ENCODE peak calls at places on chromosome 14, in six cellular contexts. W, G, T, U, O and X are unnamed samples.
A peak's percentile ranks its signal among the peaks of the same experiment; 100 is the strongest.

GRCh38 chr14:105549481-105549880 is 23.1 kb downstream of the TMEM121 start:
- DNase-seq in W (no peak), G (no peak), T (no peak), U (no peak), O (no peak), X (peak; percentile 86)

GRCh38 chr14:54549862-54550261 is 17.1 kb upstream of the SAMD4A start:
- DNase-seq in W (no peak), G (no peak), T (no peak), U (no peak), O (no peak), X (no peak)

GRCh38 chr14:80215756-80216581 is 4.7 kb upstream of the DIO2 start:
- DNase-seq in W (no peak), G (no peak), T (no peak), U (no peak), O (no peak), X (no peak)

GRCh38 chr14:101790232-101790631 is 28.7 kb downstream of the PPP2R5C start:
- DNase-seq in W (no peak), G (no peak), T (no peak), U (no peak), O (no peak), X (no peak)

GRCh38 chr14:54815531-54815930 is 87.1 kb downstream of the GCH1 start:
- DNase-seq in W (no peak), G (no peak), T (peak; percentile 92), U (no peak), O (no peak), X (no peak)

GRCh38 chr14:65804752-65805473 is 392.4 kb downstream of the FUT8 start:
- DNase-seq in W (no peak), G (no peak), T (no peak), U (no peak), O (no peak), X (no peak)

GRCh38 chr14:54555651-54556050 is 11.3 kb upstream of the SAMD4A start:
- DNase-seq in W (no peak), G (no peak), T (no peak), U (no peak), O (no peak), X (no peak)

GRCh38 chr14:104879201-104879982 is 14.3 kb downstream of the CEP170B start:
- DNase-seq in W (no peak), G (no peak), T (peak; percentile 92), U (no peak), O (no peak), X (no peak)

GRCh38 chr14:63676615-63677014 is 34.9 kb upstream of the WDR89 start:
- DNase-seq in W (no peak), G (no peak), T (no peak), U (no peak), O (no peak), X (no peak)

GRCh38 chr14:101908795-101909194 is 55.6 kb upstream of the DYNC1H1 start:
- DNase-seq in W (no peak), G (no peak), T (no peak), U (no peak), O (no peak), X (no peak)

GRCh38 chr14:21454843-21455550 is 926 bp downstream of the CHD8 start:
- DNase-seq in W (no peak), G (no peak), T (no peak), U (peak; percentile 21), O (no peak), X (no peak)

GRCh38 chr14:104595116-104595675 is 9.4 kb downstream of the TMEM179 start:
- DNase-seq in W (no peak), G (no peak), T (no peak), U (no peak), O (no peak), X (peak; percentile 72)

GRCh38 chr14:51211149-51211548 is 28.9 kb upstream of the TMX1 start:
- DNase-seq in W (no peak), G (no peak), T (no peak), U (no peak), O (no peak), X (no peak)

GRCh38 chr14:75202671-75203070 is 26.3 kb upstream of the TMED10 start:
- DNase-seq in W (no peak), G (no peak), T (no peak), U (no peak), O (no peak), X (no peak)

GRCh38 chr14:101636081-101636560 is 74.8 kb downstream of the DIO3 start:
- DNase-seq in W (no peak), G (no peak), T (no peak), U (no peak), O (peak; percentile 61), X (no peak)

GRCh38 chr14:36508418-36509051 is 11.5 kb downstream of the NKX2-1 start:
- DNase-seq in W (no peak), G (no peak), T (no peak), U (no peak), O (no peak), X (no peak)

GRCh38 chr14:32080001-32080510 is 3.0 kb downstream of the ARHGAP5 start:
- DNase-seq in W (no peak), G (no peak), T (no peak), U (no peak), O (no peak), X (no peak)

GRCh38 chr14:73606271-73606670 is 6.0 kb upstream of the ACOT6 start:
- DNase-seq in W (no peak), G (no peak), T (no peak), U (no peak), O (no peak), X (no peak)

GRCh38 chr14:83556746-83557460 is 1973.0 kb upstream of the FLRT2 start:
- DNase-seq in W (no peak), G (no peak), T (no peak), U (no peak), O (no peak), X (no peak)

GRCh38 chr14:61420326-61420725 is 98.9 kb downstream of the PRKCH start:
- DNase-seq in W (no peak), G (no peak), T (no peak), U (no peak), O (peak; percentile 44), X (no peak)

GRCh38 chr14:87152701-87153100 is 840.3 kb downstream of the GALC start:
- DNase-seq in W (no peak), G (no peak), T (peak; percentile 16), U (no peak), O (no peak), X (no peak)

GRCh38 chr14:76828339-76829015 is 2.3 kb downstream of the LRRC74A start:
- DNase-seq in W (no peak), G (no peak), T (no peak), U (no peak), O (no peak), X (no peak)

GRCh38 chr14:55157080-55157479 is 28.0 kb downstream of the LGALS3 start:
- DNase-seq in W (no peak), G (no peak), T (no peak), U (no peak), O (no peak), X (no peak)

GRCh38 chr14:77421241-77421640 is 2.1 kb downstream of the NOXRED1 start:
- DNase-seq in W (no peak), G (no peak), T (no peak), U (no peak), O (no peak), X (no peak)

GRCh38 chr14:101843665-101844064 is 82.2 kb downstream of the PPP2R5C start:
- DNase-seq in W (no peak), G (no peak), T (no peak), U (peak; percentile 70), O (peak; percentile 74), X (no peak)

GRCh38 chr14:31965735-31966598 is 111.1 kb upstream of the ARHGAP5 start:
- DNase-seq in W (no peak), G (no peak), T (no peak), U (no peak), O (no peak), X (no peak)

GRCh38 chr14:51996148-51996746 is 6.9 kb downstream of the RTRAF start:
- DNase-seq in W (no peak), G (no peak), T (no peak), U (peak; percentile 22), O (no peak), X (no peak)